ENCODE peak calls at places on chromosomes 5 and 9, in nine cellular contexts. M is GM23338; A is SK-N-SH; C is neural progenitor cell; E is small intestine; Q is endodermal cell; V is right lobe of liver; Z is BJ; H is CD8-positive, alpha-beta memory T cell. S is an unnamed sample. For H3K36me3 and H3K27me3, the result is how much of the 10 kb centered on the place peaks cover.

GRCh38 chr9:37903581-37903830 is 421 bp downstream of the SLC25A51 start:
- DNase-seq in Q (no peak), V (peak), C (no peak), M (peak), E (peak), A (no peak), Z (no peak), H (no peak), S (no peak)

GRCh38 chr9:129648092-129648763 is 6.3 kb upstream of the ASB6 start:
- DNase-seq in A (no peak), V (no peak), C (no peak), M (no peak), Q (no peak), Z (no peak), E (no peak), H (no peak), S (peak)

GRCh38 chr5:134649163-134649916 is 755 bp downstream of the SEC24A start:
- DNase-seq in Q (no peak), C (no peak), M (no peak), A (peak), E (peak), Z (no peak), V (no peak), H (no peak), S (peak)

GRCh38 chr5:18220631-18221030 is 586.4 kb downstream of the TAF11L14 start:
- DNase-seq in V (no peak), E (no peak), Q (no peak), Z (no peak), M (no peak), A (no peak), C (no peak), H (no peak), S (no peak)

GRCh38 chr9:69945671-69946141 is 97.9 kb upstream of the MAMDC2 start:
- DNase-seq in A (no peak), H (no peak), E (peak), C (no peak), M (no peak), Z (peak), Q (no peak), V (no peak), S (no peak)

GRCh38 chr5:177957241-177957640 is 38.8 kb downstream of the PROP1 start:
- DNase-seq in H (no peak), V (no peak), M (no peak), Q (peak), E (no peak), C (no peak), Z (no peak), A (no peak), S (peak)

GRCh38 chr5:142959683-142960308 is 189.6 kb downstream of the ARHGAP26 start:
- DNase-seq in A (no peak), Z (no peak), M (no peak), C (no peak), Q (no peak), H (no peak), E (no peak), V (no peak), S (no peak)

GRCh38 chr9:72537671-72538070 is 16.3 kb downstream of the TMC1 start:
- DNase-seq in H (no peak), E (no peak), Q (no peak), M (no peak), Z (no peak), C (no peak), V (no peak), A (no peak), S (no peak)

GRCh38 chr5:39714036-39714698 is 289.4 kb upstream of the DAB2 start:
- DNase-seq in M (peak), H (peak), C (peak), V (peak), Q (peak), A (peak), Z (no peak), E (peak), S (peak)

GRCh38 chr9:113631093-113631765 is 167.7 kb downstream of the RGS3 start:
- DNase-seq in M (no peak), H (no peak), V (peak), Q (peak), E (no peak), A (no peak), Z (no peak), C (no peak), S (peak)

GRCh38 chr5:127997131-127997775 is 86.3 kb upstream of the SLC12A2 start:
- DNase-seq in V (no peak), H (no peak), A (no peak), Q (no peak), E (peak), Z (no peak), M (no peak), C (peak), S (no peak)

GRCh38 chr9:89891221-89892052 is 286.6 kb downstream of the GADD45G start:
- DNase-seq in E (peak), M (no peak), C (no peak), Z (no peak), V (peak), H (no peak), A (no peak), Q (peak), S (no peak)

GRCh38 chr9:135394699-135395645 is 84.6 kb upstream of the PPP1R26 start:
- DNase-seq in M (no peak), E (no peak), Q (no peak), V (no peak), A (no peak), Z (no peak), H (no peak), C (no peak), S (no peak)

GRCh38 chr5:113152053-113152452 is 175.5 kb downstream of the DCP2 start:
- DNase-seq in V (no peak), C (no peak), A (no peak), Z (no peak), Q (no peak), H (no peak), E (no peak), M (no peak), S (no peak)

GRCh38 chr5:150299571-150300327 is 3.0 kb downstream of the ARSI start:
- DNase-seq in V (no peak), C (no peak), E (no peak), Z (no peak), M (no peak), Q (peak), H (no peak), A (no peak), S (peak)

GRCh38 chr5:127260686-127261085 is 29.9 kb upstream of the MEGF10 start:
- DNase-seq in H (no peak), A (no peak), Q (no peak), V (no peak), M (no peak), C (no peak), E (no peak), Z (no peak), S (no peak)

GRCh38 chr5:178284996-178285395 is 52.4 kb upstream of the PHYKPL start:
- DNase-seq in H (no peak), A (peak), E (no peak), Q (no peak), M (no peak), V (no peak), Z (no peak), C (no peak), S (no peak)

GRCh38 chr9:4147476-4148214 is 152.2 kb downstream of the GLIS3 start:
- DNase-seq in A (no peak), M (peak), E (peak), V (no peak), C (peak), Q (peak), H (no peak), Z (no peak), S (no peak)

GRCh38 chr9:132026932-132027585 is 52.6 kb downstream of the MED27 start:
- DNase-seq in A (no peak), H (no peak), C (no peak), V (no peak), Z (peak), E (no peak), M (peak), Q (no peak), S (no peak)
- H3K4me3 ChIP-seq in A (no peak), H (no peak), C (no peak), V (no peak), Z (no peak), E (no peak), M (no peak), Q (no peak), S (no peak)

GRCh38 chr9:134156564-134157377 is 7.6 kb downstream of the RNU6ATAC start:
- DNase-seq in A (no peak), H (no peak), M (no peak), C (no peak), Q (peak), Z (no peak), E (no peak), V (peak), S (no peak)
- H3K36me3 ChIP-seq in A (half or more), H (under half), M (under half), C (under half), Q (half or more), Z (half or more), E (under half), V (under half), S (under half)

GRCh38 chr9:34591911-34592866 is 2.7 kb upstream of the CNTFR start:
- DNase-seq in V (no peak), A (no peak), C (no peak), E (no peak), Q (no peak), H (no peak), Z (no peak), M (no peak), S (peak)
- H3K27me3 ChIP-seq in V (under half), A (under half), C (half or more), E (under half), Q (half or more), H (half or more), Z (under half), M (half or more), S (half or more)

GRCh38 chr9:126030716-126031115 is 283.5 kb downstream of the PBX3 start:
- DNase-seq in C (no peak), V (no peak), Z (no peak), M (no peak), E (no peak), Q (no peak), H (no peak), A (no peak), S (no peak)

GRCh38 chr9:126032135-126032534 is 285.0 kb downstream of the PBX3 start:
- DNase-seq in M (no peak), C (no peak), Q (no peak), E (no peak), V (no peak), H (no peak), Z (no peak), A (no peak), S (no peak)

GRCh38 chr9:126033318-126033717 is 286.1 kb downstream of the PBX3 start:
- DNase-seq in A (no peak), Z (no peak), M (no peak), E (no peak), C (no peak), H (no peak), Q (no peak), V (no peak), S (no peak)

GRCh38 chr9:126028746-126029145 is 281.6 kb downstream of the PBX3 start:
- DNase-seq in E (no peak), V (no peak), H (no peak), C (no peak), M (no peak), Q (no peak), Z (no peak), A (no peak), S (no peak)

GRCh38 chr9:126031116-126031515 is 283.9 kb downstream of the PBX3 start:
- DNase-seq in E (no peak), H (no peak), A (no peak), Q (no peak), Z (no peak), C (no peak), V (no peak), M (no peak), S (no peak)
- H3K4me3 ChIP-seq in E (no peak), H (no peak), A (no peak), Q (no peak), Z (no peak), C (no peak), V (no peak), M (no peak), S (no peak)

GRCh38 chr5:176938472-176938871 is 39.3 kb upstream of the HK3 start:
- DNase-seq in Q (peak), Z (no peak), V (no peak), E (no peak), H (no peak), M (no peak), A (no peak), C (no peak), S (no peak)

GRCh38 chr5:176947847-176948246 is 48.7 kb upstream of the HK3 start:
- DNase-seq in A (no peak), E (no peak), Q (no peak), Z (no peak), H (no peak), M (no peak), V (no peak), C (no peak), S (no peak)

GRCh38 chr5:176948458-176948857 is 49.3 kb upstream of the HK3 start:
- DNase-seq in Z (no peak), Q (no peak), C (no peak), A (no peak), E (no peak), H (no peak), V (no peak), M (no peak), S (no peak)

GRCh38 chr5:176944276-176944675 is 45.1 kb upstream of the HK3 start:
- DNase-seq in M (peak), Z (no peak), E (no peak), A (no peak), Q (no peak), C (peak), H (no peak), V (no peak), S (peak)

GRCh38 chr5:176943816-176944215 is 44.7 kb upstream of the HK3 start:
- DNase-seq in E (no peak), C (no peak), V (no peak), Q (no peak), A (no peak), H (no peak), Z (no peak), M (peak), S (peak)
- H3K36me3 ChIP-seq in E (under half), C (under half), V (under half), Q (half or more), A (half or more), H (under half), Z (under half), M (under half), S (under half)

DNA sequence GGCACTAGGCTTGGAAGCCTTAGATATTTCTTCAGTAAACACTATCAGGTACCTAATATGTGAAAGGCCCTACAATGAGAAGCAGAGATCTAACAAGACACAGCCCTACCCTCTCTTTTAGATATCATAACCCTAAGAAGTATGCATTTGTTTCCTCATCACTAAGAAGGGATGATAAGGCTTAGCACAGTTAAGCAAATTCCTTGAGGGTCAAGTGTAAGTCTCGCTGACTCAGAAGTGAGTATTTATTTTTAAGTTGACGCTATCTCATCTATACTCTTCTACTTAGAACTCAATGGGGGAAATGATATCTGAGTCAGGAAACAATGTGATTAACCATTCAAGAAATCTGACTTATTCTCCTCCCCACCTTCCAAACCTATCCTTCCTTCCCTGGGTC is 149.8 kb downstream of the ESM1 start:
- DNase-seq in V (no peak), Z (no peak), Q (no peak), H (no peak), E (peak), C (no peak), M (no peak), A (no peak), S (no peak)
- H3K27me3 ChIP-seq in V (under half), Z (under half), Q (under half), H (under half), E (under half), C (under half), M (under half), A (under half), S (under half)